ENCODE peak calls at places on chromosomes 12 and 14, in four cellular contexts. H is GM12864, Q is mucosa of descending colon, U is heart right ventricle. D is an unnamed sample.

GRCh38 chr12:99253068-99253467 is 394.5 kb upstream of the GARIN6 start:
- DNase-seq in H (no peak), U (no peak), Q (no peak), D (no peak)

GRCh38 chr12:105523164-105524057 is 192.9 kb downstream of the C12orf75 start:
- DNase-seq in U (peak; percentile 80), Q (peak; percentile 23), H (no peak), D (peak; percentile 74)

GRCh38 chr12:103144278-103144677 is 186.8 kb downstream of the ASCL1 start:
- DNase-seq in U (no peak), H (peak; percentile 31), Q (no peak), D (no peak)

GRCh38 chr14:93004699-93005082 is 81.7 kb downstream of the CHGA start:
- DNase-seq in Q (no peak), H (no peak), U (peak; percentile 8), D (no peak)

GRCh38 chr12:96194901-96195844 is 998 bp downstream of the ELK3 start:
- DNase-seq in H (peak; percentile 83), Q (peak; percentile 63), U (peak; percentile 32), D (peak; percentile 78)

GRCh38 chr12:19190292-19191031 is 60.9 kb downstream of the PLEKHA5 start:
- DNase-seq in Q (no peak), U (no peak), H (no peak), D (peak; percentile 17)

GRCh38 chr12:101490286-101490920 is 15.3 kb downstream of the SPIC start:
- DNase-seq in Q (peak; percentile 45), U (no peak), H (no peak), D (no peak)

GRCh38 chr12:57237653-57237951 is 8.1 kb downstream of the SHMT2 start:
- DNase-seq in Q (no peak), H (no peak), U (no peak), D (no peak)

GRCh38 chr14:70672328-70672675 is 30.6 kb downstream of the TTC9 start:
- DNase-seq in U (no peak), H (no peak), Q (no peak), D (no peak)

GRCh38 chr12:26402648-26403047 is 207.3 kb downstream of the SSPN start:
- DNase-seq in H (no peak), U (no peak), Q (peak; percentile 72), D (no peak)

GRCh38 chr12:124026755-124027745 is 54.0 kb downstream of the ZNF664 start:
- DNase-seq in U (no peak), H (no peak), Q (no peak), D (peak; percentile 63)

GRCh38 chr14:36835145-36835544 is 173.5 kb downstream of the PAX9 start:
- DNase-seq in Q (no peak), H (no peak), U (no peak), D (no peak)

GRCh38 chr12:94265966-94266365 is 117.6 kb downstream of the PLXNC1 start:
- DNase-seq in Q (no peak), H (no peak), U (no peak), D (no peak)

GRCh38 chr12:4648099-4648498 is 752 bp downstream of the AKAP3 start:
- DNase-seq in H (no peak), U (no peak), Q (no peak), D (no peak)

GRCh38 chr12:123942911-123943648 is 29.6 kb downstream of the CCDC92 start:
- DNase-seq in Q (no peak), H (no peak), U (no peak), D (peak; percentile 63)

GRCh38 chr12:132489602-132490239 is at the start of gene FBRSL1:
- DNase-seq in H (peak; percentile 31), Q (peak; percentile 96), U (peak; percentile 92), D (peak; percentile 88)

GRCh38 chr14:21734457-21735074 is 60.9 kb upstream of the OR4E1 start:
- DNase-seq in H (peak; percentile 29), U (no peak), Q (peak; percentile 67), D (no peak)

GRCh38 chr14:73591690-73592448 is at the start of gene ACOT4:
- DNase-seq in H (no peak), Q (peak; percentile 50), U (peak; percentile 26), D (peak; percentile 15)

GRCh38 chr12:96204381-96204780 is 10.2 kb downstream of the ELK3 start:
- DNase-seq in Q (no peak), U (no peak), H (no peak), D (no peak)

GRCh38 chr12:4283512-4284255 is 10.1 kb downstream of the CCND2 start:
- DNase-seq in Q (no peak), H (no peak), U (no peak), D (no peak)

GRCh38 chr14:76942288-76942778 is 86.2 kb downstream of the IRF2BPL start:
- DNase-seq in H (no peak), Q (no peak), U (no peak), D (no peak)

GRCh38 chr14:93926873-93927571 is at the start of gene FAM181A:
- DNase-seq in U (no peak), H (no peak), Q (no peak), D (no peak)

GRCh38 chr14:104690861-104691455 is 1.5 kb downstream of the INF2 start:
- DNase-seq in U (no peak), H (no peak), Q (no peak), D (no peak)

GRCh38 chr14:104689620-104690265 is 325 bp downstream of the INF2 start:
- DNase-seq in U (peak; percentile 35), Q (peak; percentile 43), H (no peak), D (peak; percentile 22)

GRCh38 chr14:104688755-104689619 is at the start of gene INF2:
- DNase-seq in Q (peak; percentile 77), H (no peak), U (peak; percentile 75), D (peak; percentile 66)

GRCh38 chr14:104691546-104692260 is 2.3 kb downstream of the INF2 start:
- DNase-seq in U (no peak), Q (no peak), H (no peak), D (no peak)

DNA sequence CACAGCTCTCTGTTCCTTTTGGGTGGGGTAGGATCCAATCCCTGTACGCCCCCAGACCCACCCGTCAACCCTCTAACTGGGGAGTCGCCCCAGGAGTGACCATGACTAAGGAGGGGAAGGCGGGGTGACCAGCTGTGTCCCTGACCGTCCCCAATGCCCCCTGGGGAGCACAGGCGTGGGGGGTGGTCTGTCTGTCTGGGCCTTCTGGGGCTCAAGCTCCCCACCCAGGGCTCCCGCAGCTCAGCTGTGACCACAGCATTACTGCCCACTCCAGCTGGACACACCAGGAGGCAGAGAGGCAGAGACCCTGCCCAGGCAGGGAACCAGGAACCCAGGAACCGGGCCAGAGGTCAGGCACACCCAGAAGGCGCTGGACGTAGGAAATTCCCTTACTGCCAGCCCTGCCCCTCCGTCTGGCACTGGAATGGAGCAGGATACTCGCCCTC is 871 bp downstream of the INF2 start:
- DNase-seq in U (peak; percentile 27), H (no peak), Q (peak; percentile 81), D (peak; percentile 18)
- H3K4me3 ChIP-seq in U (peak overlapping the region; percentile 94), H (peak overlapping the region; percentile 59), Q (peak overlapping the region; percentile 91), D (peak overlapping the region; percentile 66)

GRCh38 chr12:751828-752672 is at the start of gene WNK1:
- DNase-seq in H (peak; percentile 97), Q (peak; percentile 97), U (peak; percentile 97), D (peak; percentile 99)

GRCh38 chr12:753401-754237 is 1.2 kb downstream of the WNK1 start:
- DNase-seq in U (peak; percentile 65), H (no peak), Q (peak; percentile 43), D (peak; percentile 49)

GRCh38 chr12:754238-754816 is 1.9 kb downstream of the WNK1 start:
- DNase-seq in U (no peak), H (no peak), Q (peak; percentile 43), D (no peak)

GRCh38 chr12:752673-753400 is 458 bp downstream of the WNK1 start:
- DNase-seq in U (peak; percentile 67), Q (peak; percentile 56), H (no peak), D (peak; percentile 66)

DNA sequence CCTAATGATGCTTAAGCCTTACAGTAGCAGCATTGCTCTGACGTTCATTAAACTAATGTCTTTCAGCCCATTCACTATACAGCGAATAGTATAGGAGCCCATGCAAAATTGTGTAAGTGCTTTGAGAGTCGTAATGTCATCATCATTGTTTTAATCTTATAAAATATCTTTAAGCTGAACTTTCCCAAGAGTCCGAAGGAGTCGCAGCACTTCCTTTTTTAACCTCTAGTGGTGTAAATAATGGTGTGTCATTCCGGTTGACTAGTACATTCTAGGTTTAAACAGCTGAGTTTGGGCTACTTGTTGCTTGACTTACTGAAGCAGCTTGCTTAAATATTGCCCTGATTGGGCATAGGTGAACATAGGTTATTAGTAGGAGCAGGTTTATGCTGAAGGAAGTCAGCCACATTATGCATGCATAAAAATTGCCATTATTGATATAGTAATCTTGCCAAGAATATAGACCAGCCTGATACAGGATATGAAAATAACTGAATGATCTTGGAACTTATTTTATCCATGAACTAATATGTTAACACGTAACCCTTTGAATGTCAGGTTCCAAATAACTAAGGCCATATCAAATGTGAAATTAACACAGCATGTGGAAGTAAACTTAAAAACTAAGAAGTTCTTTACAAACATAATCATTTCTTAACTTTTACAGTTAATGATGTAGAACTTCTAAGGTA is 2.6 kb downstream of the WNK1 start:
- DNase-seq in H (no peak), U (no peak), Q (peak; percentile 20), D (peak; percentile 38)
- H3K4me3 ChIP-seq in H (peak overlapping the region; percentile 87), U (peak overlapping the region; percentile 94), Q (no peak overlapping the region), D (peak overlapping the region; percentile 78)

GRCh38 chr12:41932028-41932427 is 212.6 kb downstream of the GXYLT1 start:
- DNase-seq in U (no peak), H (no peak), Q (no peak), D (no peak)

GRCh38 chr12:41936333-41936732 is 208.3 kb downstream of the GXYLT1 start:
- DNase-seq in Q (no peak), H (no peak), U (no peak), D (no peak)

DNA sequence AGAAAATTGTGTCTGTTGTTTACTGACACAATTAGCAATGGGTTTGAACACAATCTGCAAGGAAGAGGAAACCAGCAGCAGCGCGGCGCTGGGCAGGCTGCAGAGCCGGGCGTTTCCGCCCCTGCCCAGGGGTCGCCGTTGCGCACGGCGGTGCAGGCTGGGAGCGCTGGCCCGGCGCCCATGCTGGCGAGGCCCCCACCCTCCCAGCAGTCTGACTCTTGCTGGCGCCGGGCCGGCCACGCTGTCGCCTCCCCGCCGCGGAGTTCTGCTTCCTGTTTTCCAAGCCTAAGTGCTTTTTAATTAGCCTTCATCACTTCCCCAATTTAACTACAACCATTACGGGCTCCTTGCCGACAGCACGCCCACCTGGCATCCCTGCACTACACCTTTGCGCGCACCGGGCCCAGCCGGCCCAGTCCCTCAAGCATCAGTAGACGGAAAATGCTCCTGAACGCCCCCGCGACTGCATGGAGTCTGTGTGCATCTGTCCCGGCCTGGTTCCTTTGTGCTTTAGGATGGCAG is 212.1 kb downstream of the GXYLT1 start:
- DNase-seq in H (no peak), Q (peak; percentile 36), U (peak; percentile 84), D (peak; percentile 43)
- H3K4me3 ChIP-seq in H (no peak overlapping the region), Q (no peak overlapping the region), U (peak overlapping the region; percentile 35), D (peak overlapping the region; percentile 28)

DNA sequence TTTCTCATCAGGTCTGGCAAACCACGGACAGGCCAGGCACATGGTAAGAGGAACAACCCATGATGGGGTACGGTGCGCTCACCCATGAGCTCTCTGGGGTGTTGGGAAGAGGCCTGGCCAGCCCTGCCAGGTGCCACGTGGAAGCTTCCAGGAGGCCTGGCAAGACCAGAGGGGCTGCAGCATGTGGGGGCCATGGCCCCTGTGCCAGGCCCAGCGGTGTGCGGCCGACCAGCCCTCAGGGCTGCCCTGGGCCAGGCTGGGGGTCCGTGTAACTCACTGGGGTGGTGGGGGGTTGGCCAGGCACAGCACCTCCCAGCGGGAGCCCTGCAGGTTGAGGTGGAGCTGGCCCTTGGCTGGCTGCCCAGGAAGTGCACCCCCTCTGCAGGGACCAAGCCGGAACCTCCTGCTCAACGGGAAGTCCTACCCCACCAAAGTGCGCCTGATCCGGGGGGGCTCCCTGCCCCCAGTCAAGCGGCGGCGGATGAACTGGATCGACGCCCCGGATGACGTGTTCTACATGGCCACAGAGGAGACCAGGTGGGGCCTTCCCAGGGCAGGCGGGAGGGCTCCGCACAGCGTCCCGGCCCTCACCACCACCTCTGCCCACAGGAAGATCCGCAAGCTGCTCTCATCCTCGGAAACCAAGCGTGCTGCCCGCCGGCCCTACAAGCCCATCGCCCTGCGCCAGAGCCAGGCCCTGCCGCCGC is 5.0 kb upstream of the CRIP2 start:
- DNase-seq in U (peak; percentile 76), Q (no peak), H (no peak), D (no peak)
- H3K4me3 ChIP-seq in U (no peak overlapping the region), Q (no peak overlapping the region), H (no peak overlapping the region), D (no peak overlapping the region)